ENCODE peak calls at places on chromosome 20, in eight cellular contexts. X is lower lobe of right lung; L is cardiac septum; R is fibroblast of the aortic adventitia; S is GM12865; G is NCI-H187 treated with DMSO at 0.1 percent for 48 hours; O is stimulated activated CD4-positive, alpha-beta T cell treated with anti-CD3 and anti-CD28 coated beads, Interleukin-2, amount 100 ng/mL, for 48 hours; V is head of caudate nucleus. C is an unnamed sample.

GRCh38 chr20:57660510-57661199 is 40.4 kb upstream of the ZBP1 start:
- DNase-seq in X (peak), L (peak), R (no peak), S (no peak), G (no peak), O (no peak), V (no peak), C (peak)

GRCh38 chr20:25083773-25084615 is 2.1 kb upstream of the VSX1 start:
- DNase-seq in X (no peak), L (no peak), R (no peak), S (no peak), G (no peak), O (no peak), V (no peak), C (no peak)

GRCh38 chr20:59462249-59462648 is 142.1 kb upstream of the PHACTR3 start:
- DNase-seq in X (no peak), L (no peak), R (no peak), S (no peak), G (no peak), O (no peak), V (no peak), C (no peak)

GRCh38 chr20:1266167-1266973 is at the start of gene SNPH:
- DNase-seq in X (peak), L (peak), R (peak), S (peak), G (no peak), O (peak), V (peak), C (peak)

GRCh38 chr20:32908334-32909292 is 49.9 kb downstream of the EFCAB8 start:
- DNase-seq in X (peak), L (no peak), R (no peak), S (no peak), G (no peak), O (no peak), V (no peak), C (no peak)

GRCh38 chr20:25865715-25866656 is 169.3 kb upstream of the ZNF337 start:
- DNase-seq in X (peak), L (peak), R (peak), S (peak), G (no peak), O (peak), V (peak), C (peak)

GRCh38 chr20:63498950-63499332 is at the start of gene EEF1A2:
- DNase-seq in X (no peak), L (no peak), R (no peak), S (no peak), G (no peak), O (no peak), V (peak), C (peak)

GRCh38 chr20:38307371-38308046 is 3.6 kb downstream of the BPI start:
- DNase-seq in X (no peak), L (no peak), R (peak), S (no peak), G (no peak), O (no peak), V (no peak), C (no peak)

GRCh38 chr20:49856904-49857303 is 44.3 kb downstream of the SLC9A8 start:
- DNase-seq in X (no peak), L (no peak), R (no peak), S (no peak), G (no peak), O (no peak), V (no peak), C (no peak)

GRCh38 chr20:2820084-2820895 is 4.1 kb downstream of the TMEM239 start:
- DNase-seq in X (no peak), L (peak), R (peak), S (no peak), G (no peak), O (no peak), V (peak), C (no peak)

GRCh38 chr20:46550441-46550840 is at the start of gene OCSTAMP:
- DNase-seq in X (no peak), L (no peak), R (no peak), S (no peak), G (no peak), O (no peak), V (no peak), C (peak)

GRCh38 chr20:3158968-3159431 is 665 bp downstream of the FASTKD5 start:
- DNase-seq in X (no peak), L (no peak), R (no peak), S (peak), G (no peak), O (no peak), V (no peak), C (no peak)

GRCh38 chr20:31704225-31705119 is 18.2 kb downstream of the BCL2L1 start:
- DNase-seq in X (peak), L (no peak), R (peak), S (no peak), G (no peak), O (no peak), V (no peak), C (no peak)

GRCh38 chr20:13857304-13857703 is 72.5 kb downstream of the NDUFAF5 start:
- DNase-seq in X (no peak), L (peak), R (no peak), S (no peak), G (no peak), O (no peak), V (peak), C (peak)

GRCh38 chr20:49435639-49436038 is 46.8 kb downstream of the KCNB1 start:
- DNase-seq in X (no peak), L (no peak), R (no peak), S (no peak), G (no peak), O (no peak), V (no peak), C (no peak)

GRCh38 chr20:62953839-62954703 is 1.6 kb downstream of the SLC17A9 start:
- DNase-seq in X (peak), L (peak), R (peak), S (peak), G (peak), O (peak), V (peak), C (peak)

GRCh38 chr20:20736303-20736702 is 23.9 kb upstream of the RALGAPA2 start:
- DNase-seq in X (no peak), L (no peak), R (no peak), S (no peak), G (no peak), O (no peak), V (no peak), C (no peak)

GRCh38 chr20:63381781-63382431 is 20.8 kb upstream of the CHRNA4 start:
- DNase-seq in X (no peak), L (no peak), R (no peak), S (no peak), G (no peak), O (peak), V (peak), C (no peak)

GRCh38 chr20:23146857-23147256 is 60.7 kb upstream of the CD93 start:
- DNase-seq in X (no peak), L (no peak), R (no peak), S (no peak), G (no peak), O (no peak), V (no peak), C (no peak)

GRCh38 chr20:45508068-45508886 is 7.1 kb downstream of the SPINT3 start:
- DNase-seq in X (no peak), L (no peak), R (no peak), S (peak), G (no peak), O (no peak), V (no peak), C (no peak)

GRCh38 chr20:32945710-32946221 is 58.5 kb downstream of the SUN5 start:
- DNase-seq in X (no peak), L (no peak), R (peak), S (peak), G (no peak), O (no peak), V (peak), C (no peak)

GRCh38 chr20:15179426-15180190 is 842.2 kb upstream of the FLRT3 start:
- DNase-seq in X (no peak), L (no peak), R (no peak), S (no peak), G (no peak), O (no peak), V (no peak), C (no peak)

C was measured in left lung.